ENCODE peak calls at places on chromosomes 13 and 19, in four cellular contexts. D is nephron progenitor cell, R is AG04449, Y is KG1. Q is an unnamed sample.

GRCh38 chr19:15702590-15702930 is 25.3 kb upstream of the OR10H2 start:
- DNase-seq in D (no peak), R (peak), Y (peak), Q (peak)

GRCh38 chr13:20566424-20566916 is 487 bp upstream of the IFT88 start:
- DNase-seq in D (no peak), R (no peak), Y (no peak), Q (peak)

GRCh38 chr13:24491853-24492252 is 20.7 kb downstream of the PARP4 start:
- DNase-seq in D (no peak), R (no peak), Y (no peak), Q (no peak)

GRCh38 chr19:49142866-49143335 is 12.3 kb downstream of the HRC start:
- DNase-seq in D (peak), R (peak), Y (no peak), Q (peak)

GRCh38 chr13:106246817-106247216 is 288.6 kb downstream of the EFNB2 start:
- DNase-seq in D (no peak), R (no peak), Y (no peak), Q (no peak)

GRCh38 chr19:18346091-18346490 is 5.7 kb downstream of the PGPEP1 start:
- DNase-seq in D (no peak), R (no peak), Y (no peak), Q (no peak)

GRCh38 chr19:41910992-41911888 is 17.0 kb downstream of the ERFL start:
- DNase-seq in D (no peak), R (no peak), Y (no peak), Q (no peak)

GRCh38 chr19:10290439-10290875 is 705 bp downstream of the ICAM5 start:
- DNase-seq in D (peak), R (no peak), Y (no peak), Q (no peak)

GRCh38 chr13:39370554-39370953 is 232.4 kb downstream of the LHFPL6 start:
- DNase-seq in D (no peak), R (no peak), Y (no peak), Q (no peak)

GRCh38 chr19:1284293-1284978 is 1.2 kb upstream of the EFNA2 start:
- DNase-seq in D (no peak), R (no peak), Y (no peak), Q (no peak)

GRCh38 chr19:14669940-14670339 is 4.7 kb downstream of the ADGRE3 start:
- DNase-seq in D (no peak), R (no peak), Y (no peak), Q (no peak)

GRCh38 chr13:52851153-52851962 is 2.9 kb upstream of the PCDH8 start:
- DNase-seq in D (peak), R (no peak), Y (peak), Q (no peak)

GRCh38 chr13:46386996-46387851 is at the start of gene RUBCNL:
- DNase-seq in D (peak), R (no peak), Y (no peak), Q (no peak)

GRCh38 chr13:28568286-28568685 is 73.4 kb upstream of the FLT1 start:
- DNase-seq in D (no peak), R (no peak), Y (peak), Q (peak)

GRCh38 chr19:46859637-46860124 is 1.1 kb upstream of the ARHGAP35 start:
- DNase-seq in D (no peak), R (no peak), Y (no peak), Q (peak)

GRCh38 chr19:657611-658010 is 5.4 kb downstream of the RNF126 start:
- DNase-seq in D (no peak), R (no peak), Y (no peak), Q (no peak)

Q was measured in gastrocnemius medialis.